ENCODE peak calls at places on chromosomes 5 and 9, in seven cellular contexts. T is stimulated activated CD4-positive, alpha-beta T cell treated with anti-CD3 and anti-CD28 coated beads, Interleukin-4, amount 100 ng/mL, for 1 hour; M is GM20000; E is CD8-positive, alpha-beta T cell; I is left colon; H is stimulated activated CD8-positive, alpha-beta memory T cell treated with anti-CD3 and anti-CD28 coated beads, Interleukin-15, amount 100 ng/mL, for 1 hour; R is posterior vena cava. Y is an unnamed sample.

GRCh38 chr9:80028501-80028900 is 456.7 kb downstream of the TLE4 start:
- DNase-seq in T (no peak), M (no peak), E (no peak), I (no peak), H (no peak), R (no peak), Y (no peak)

GRCh38 chr9:131312822-131313770 is 23.6 kb downstream of the PLPP7 start:
- DNase-seq in T (no peak), M (no peak), E (no peak), I (peak), H (no peak), R (no peak), Y (no peak)

GRCh38 chr9:89436963-89437625 is 60.8 kb downstream of the SEMA4D start:
- DNase-seq in T (peak), M (no peak), E (peak), I (peak), H (no peak), R (no peak), Y (no peak)

GRCh38 chr5:127648997-127649550 is at the start of gene CTXN3:
- DNase-seq in T (no peak), M (no peak), E (no peak), I (no peak), H (no peak), R (no peak), Y (no peak)

GRCh38 chr5:170843870-170844269 is 17.9 kb upstream of the RANBP17 start:
- DNase-seq in T (no peak), M (no peak), E (no peak), I (no peak), H (no peak), R (no peak), Y (no peak)

GRCh38 chr5:140242099-140242498 is 60.8 kb downstream of the PFDN1 start:
- DNase-seq in T (no peak), M (no peak), E (no peak), I (no peak), H (no peak), R (no peak), Y (no peak)

GRCh38 chr5:141709704-141710267 is 27.8 kb upstream of the ARAP3 start:
- DNase-seq in T (no peak), M (no peak), E (no peak), I (no peak), H (no peak), R (peak), Y (no peak)

GRCh38 chr9:37424204-37424685 is 1.7 kb downstream of the GRHPR start:
- DNase-seq in T (no peak), M (no peak), E (no peak), I (no peak), H (no peak), R (peak), Y (no peak)

GRCh38 chr5:1931590-1932138 is 48.9 kb upstream of the IRX4 start:
- DNase-seq in T (no peak), M (no peak), E (no peak), I (no peak), H (no peak), R (no peak), Y (no peak)

GRCh38 chr5:1772634-1773033 is 27.0 kb downstream of the MRPL36 start:
- DNase-seq in T (no peak), M (no peak), E (no peak), I (no peak), H (no peak), R (no peak), Y (peak)

GRCh38 chr5:151647320-151647861 is 39.3 kb downstream of the SPARC start:
- DNase-seq in T (no peak), M (no peak), E (no peak), I (no peak), H (no peak), R (no peak), Y (no peak)

GRCh38 chr9:107283621-107284616 is 840 bp downstream of the RAD23B start:
- DNase-seq in T (peak), M (peak), E (peak), I (peak), H (peak), R (peak), Y (peak)

GRCh38 chr5:68456756-68457217 is 241.2 kb downstream of the PIK3R1 start:
- DNase-seq in T (no peak), M (no peak), E (no peak), I (no peak), H (no peak), R (no peak), Y (no peak)

GRCh38 chr5:56638768-56639238 is 176.5 kb upstream of the MAP3K1 start:
- DNase-seq in T (no peak), M (no peak), E (no peak), I (no peak), H (no peak), R (no peak), Y (no peak)

GRCh38 chr5:140926211-140926902 is at the start of gene PCDHAC1:
- DNase-seq in T (peak), M (no peak), E (no peak), I (peak), H (no peak), R (peak), Y (no peak)

GRCh38 chr9:74309654-74310053 is 187.5 kb upstream of the RORB start:
- DNase-seq in T (no peak), M (no peak), E (no peak), I (no peak), H (no peak), R (no peak), Y (no peak)

GRCh38 chr5:113293613-113294340 is 141.0 kb downstream of the TSSK1B start:
- DNase-seq in T (peak), M (peak), E (peak), I (no peak), H (no peak), R (no peak), Y (peak)

GRCh38 chr5:38541174-38541724 is 15.2 kb downstream of the LIFR start:
- DNase-seq in T (no peak), M (no peak), E (no peak), I (no peak), H (no peak), R (no peak), Y (no peak)

GRCh38 chr5:11890777-11891176 is 13.5 kb downstream of the CTNND2 start:
- DNase-seq in T (no peak), M (no peak), E (no peak), I (no peak), H (no peak), R (no peak), Y (no peak)

GRCh38 chr9:82540175-82540574 is 522.8 kb downstream of the RASEF start:
- DNase-seq in T (no peak), M (no peak), E (no peak), I (no peak), H (no peak), R (no peak), Y (no peak)

GRCh38 chr9:98991981-98992884 is 48.5 kb downstream of the COL15A1 start:
- DNase-seq in T (no peak), M (no peak), E (no peak), I (no peak), H (no peak), R (no peak), Y (no peak)

GRCh38 chr5:9361835-9362234 is 184.0 kb downstream of the SEMA5A start:
- DNase-seq in T (peak), M (peak), E (peak), I (peak), H (peak), R (no peak), Y (peak)

GRCh38 chr5:125597338-125597737 is 825.9 kb upstream of the GRAMD2B start:
- DNase-seq in T (no peak), M (no peak), E (no peak), I (no peak), H (no peak), R (no peak), Y (no peak)

GRCh38 chr9:125074976-125075375 is 68.4 kb downstream of the SCAI start:
- DNase-seq in T (no peak), M (no peak), E (no peak), I (no peak), H (no peak), R (no peak), Y (no peak)

GRCh38 chr9:116945817-116946216 is 258.7 kb downstream of the TRIM32 start:
- DNase-seq in T (no peak), M (no peak), E (no peak), I (no peak), H (no peak), R (no peak), Y (peak)

GRCh38 chr9:135648494-135649410 is 9.4 kb upstream of the GLT6D1 start:
- DNase-seq in T (no peak), M (no peak), E (no peak), I (no peak), H (no peak), R (no peak), Y (peak)

GRCh38 chr9:26112724-26113123 is 434.5 kb upstream of the TUSC1 start:
- DNase-seq in T (no peak), M (no peak), E (no peak), I (no peak), H (no peak), R (no peak), Y (no peak)